ENCODE peak calls at places on chromosomes 13 and 19, in four cellular contexts. One of them, this sample, is unnamed.

GRCh38 chr19:8308891-8309291 is 733 bp upstream of the CD320 start:
- DNase-seq in H7: no peak
- DNase-seq in stimulated activated CD4-positive, alpha-beta T cell treated with anti-CD3 and anti-CD28 coated beads, Interleukin-1b, Interleukin-23, amount 100 ng/mL, for 1 hour: no peak
- DNase-seq in Caki2: no peak
- DNase-seq in this sample: no peak

GRCh38 chr19:5094768-5095567 is 126.1 kb downstream of the KDM4B start:
- DNase-seq in stimulated activated CD4-positive, alpha-beta T cell treated with anti-CD3 and anti-CD28 coated beads, Interleukin-1b, Interleukin-23, amount 100 ng/mL, for 1 hour: no peak
- DNase-seq in Caki2: no peak
- DNase-seq in H7: no peak
- DNase-seq in this sample: no peak

GRCh38 chr19:2780284-2780683 is 2.8 kb downstream of the SGTA start:
- DNase-seq in stimulated activated CD4-positive, alpha-beta T cell treated with anti-CD3 and anti-CD28 coated beads, Interleukin-1b, Interleukin-23, amount 100 ng/mL, for 1 hour: no peak
- DNase-seq in Caki2: no peak
- DNase-seq in H7: no peak
- DNase-seq in this sample: no peak

GRCh38 chr19:43934055-43934984 is 762 bp downstream of the ZNF45 start:
- DNase-seq in stimulated activated CD4-positive, alpha-beta T cell treated with anti-CD3 and anti-CD28 coated beads, Interleukin-1b, Interleukin-23, amount 100 ng/mL, for 1 hour: no peak
- DNase-seq in Caki2: peak; percentile 30
- DNase-seq in H7: peak; percentile 17
- DNase-seq in this sample: no peak

GRCh38 chr13:79935121-79935520 is 405.8 kb downstream of the SPRY2 start:
- DNase-seq in H7: no peak
- DNase-seq in Caki2: no peak
- DNase-seq in stimulated activated CD4-positive, alpha-beta T cell treated with anti-CD3 and anti-CD28 coated beads, Interleukin-1b, Interleukin-23, amount 100 ng/mL, for 1 hour: no peak
- DNase-seq in this sample: no peak

GRCh38 chr19:30870861-30871260 is 478.4 kb downstream of the TSHZ3 start:
- DNase-seq in Caki2: no peak
- DNase-seq in H7: no peak
- DNase-seq in stimulated activated CD4-positive, alpha-beta T cell treated with anti-CD3 and anti-CD28 coated beads, Interleukin-1b, Interleukin-23, amount 100 ng/mL, for 1 hour: no peak
- DNase-seq in this sample: no peak

GRCh38 chr13:46992383-46992952 is 95.6 kb upstream of the HTR2A start:
- DNase-seq in Caki2: no peak
- DNase-seq in H7: no peak
- DNase-seq in stimulated activated CD4-positive, alpha-beta T cell treated with anti-CD3 and anti-CD28 coated beads, Interleukin-1b, Interleukin-23, amount 100 ng/mL, for 1 hour: no peak
- DNase-seq in this sample: no peak

GRCh38 chr19:35596366-35596999 is 10.5 kb downstream of the PMIS2 start:
- DNase-seq in stimulated activated CD4-positive, alpha-beta T cell treated with anti-CD3 and anti-CD28 coated beads, Interleukin-1b, Interleukin-23, amount 100 ng/mL, for 1 hour: no peak
- DNase-seq in Caki2: peak; percentile 48
- DNase-seq in H7: peak; percentile 75
- DNase-seq in this sample: no peak

GRCh38 chr19:964761-965694 is 19.1 kb upstream of the WDR18 start:
- DNase-seq in H7: no peak
- DNase-seq in Caki2: no peak
- DNase-seq in stimulated activated CD4-positive, alpha-beta T cell treated with anti-CD3 and anti-CD28 coated beads, Interleukin-1b, Interleukin-23, amount 100 ng/mL, for 1 hour: no peak
- DNase-seq in this sample: no peak

GRCh38 chr13:113843864-113844556 is 19.9 kb downstream of the GAS6 start:
- DNase-seq in stimulated activated CD4-positive, alpha-beta T cell treated with anti-CD3 and anti-CD28 coated beads, Interleukin-1b, Interleukin-23, amount 100 ng/mL, for 1 hour: no peak
- DNase-seq in Caki2: no peak
- DNase-seq in H7: peak; percentile 28
- DNase-seq in this sample: no peak

GRCh38 chr19:18504886-18505610 is 16.8 kb downstream of the ELL start:
- DNase-seq in H7: no peak
- DNase-seq in Caki2: no peak
- DNase-seq in stimulated activated CD4-positive, alpha-beta T cell treated with anti-CD3 and anti-CD28 coated beads, Interleukin-1b, Interleukin-23, amount 100 ng/mL, for 1 hour: no peak
- DNase-seq in this sample: no peak

GRCh38 chr13:27403252-27403678 is 21.2 kb upstream of the GTF3A start:
- DNase-seq in Caki2: no peak
- DNase-seq in H7: no peak
- DNase-seq in stimulated activated CD4-positive, alpha-beta T cell treated with anti-CD3 and anti-CD28 coated beads, Interleukin-1b, Interleukin-23, amount 100 ng/mL, for 1 hour: no peak
- DNase-seq in this sample: no peak

GRCh38 chr19:3784607-3785463 is 1.3 kb downstream of the MATK start:
- DNase-seq in H7: peak; percentile 81
- DNase-seq in Caki2: no peak
- DNase-seq in stimulated activated CD4-positive, alpha-beta T cell treated with anti-CD3 and anti-CD28 coated beads, Interleukin-1b, Interleukin-23, amount 100 ng/mL, for 1 hour: no peak
- DNase-seq in this sample: no peak

GRCh38 chr13:102877285-102877684 is 31.5 kb downstream of the ERCC5 start:
- DNase-seq in Caki2: no peak
- DNase-seq in H7: no peak
- DNase-seq in stimulated activated CD4-positive, alpha-beta T cell treated with anti-CD3 and anti-CD28 coated beads, Interleukin-1b, Interleukin-23, amount 100 ng/mL, for 1 hour: no peak
- DNase-seq in this sample: no peak

GRCh38 chr13:46728777-46729176 is 68.2 kb downstream of the ESD start:
- DNase-seq in Caki2: no peak
- DNase-seq in stimulated activated CD4-positive, alpha-beta T cell treated with anti-CD3 and anti-CD28 coated beads, Interleukin-1b, Interleukin-23, amount 100 ng/mL, for 1 hour: no peak
- DNase-seq in H7: peak; percentile 37
- DNase-seq in this sample: no peak

GRCh38 chr19:29771708-29772415 is 39.9 kb upstream of the CCNE1 start:
- DNase-seq in Caki2: peak; percentile 38
- DNase-seq in stimulated activated CD4-positive, alpha-beta T cell treated with anti-CD3 and anti-CD28 coated beads, Interleukin-1b, Interleukin-23, amount 100 ng/mL, for 1 hour: no peak
- DNase-seq in H7: peak; percentile 91
- DNase-seq in this sample: no peak

GRCh38 chr19:15583346-15583745 is 31.7 kb upstream of the CYP4F8 start:
- DNase-seq in H7: no peak
- DNase-seq in stimulated activated CD4-positive, alpha-beta T cell treated with anti-CD3 and anti-CD28 coated beads, Interleukin-1b, Interleukin-23, amount 100 ng/mL, for 1 hour: no peak
- DNase-seq in Caki2: no peak
- DNase-seq in this sample: no peak

GRCh38 chr19:46303702-46304397 is 7.0 kb downstream of the HIF3A start:
- DNase-seq in Caki2: peak; percentile 63
- DNase-seq in H7: peak; percentile 99
- DNase-seq in stimulated activated CD4-positive, alpha-beta T cell treated with anti-CD3 and anti-CD28 coated beads, Interleukin-1b, Interleukin-23, amount 100 ng/mL, for 1 hour: no peak
- DNase-seq in this sample: no peak

This sample was measured in NCI-H2081 treated with DMSO at 0.1 percent for 48 hours.